ENCODE peak calls at places on chromosomes 3 and 15, in nine cellular contexts. One of them, this sample, is unnamed.

GRCh38 chr15:58134886-58135285 is 3.3 kb upstream of the AQP9 start:
- DNase-seq in CD4-positive, alpha-beta memory T cell: no peak
- DNase-seq in epithelial cell of prostate: no peak
- DNase-seq in tibial nerve: no peak
- DNase-seq in colonic mucosa: no peak
- DNase-seq in dorsolateral prefrontal cortex: no peak
- DNase-seq in uterus: no peak
- DNase-seq in neuronal stem cell: no peak
- DNase-seq in SJSA1: no peak
- DNase-seq in this sample: no peak

GRCh38 chr15:44585633-44586032 is 48.7 kb downstream of the EIF3J start:
- DNase-seq in CD4-positive, alpha-beta memory T cell: no peak
- DNase-seq in epithelial cell of prostate: no peak
- DNase-seq in tibial nerve: no peak
- DNase-seq in colonic mucosa: no peak
- DNase-seq in dorsolateral prefrontal cortex: no peak
- DNase-seq in uterus: no peak
- DNase-seq in neuronal stem cell: no peak
- DNase-seq in SJSA1: no peak
- DNase-seq in this sample: no peak

GRCh38 chr3:11495948-11496557 is 147.7 kb downstream of the VGLL4 start:
- DNase-seq in CD4-positive, alpha-beta memory T cell: no peak
- DNase-seq in epithelial cell of prostate: no peak
- DNase-seq in tibial nerve: no peak
- DNase-seq in colonic mucosa: no peak
- DNase-seq in dorsolateral prefrontal cortex: no peak
- DNase-seq in uterus: no peak
- DNase-seq in neuronal stem cell: peak; percentile 67
- DNase-seq in SJSA1: no peak
- DNase-seq in this sample: no peak

GRCh38 chr15:74127255-74127953 is 3.0 kb upstream of the ISLR2 start:
- DNase-seq in CD4-positive, alpha-beta memory T cell: peak; percentile 71
- DNase-seq in epithelial cell of prostate: no peak
- DNase-seq in tibial nerve: peak; percentile 88
- DNase-seq in colonic mucosa: peak; percentile 90
- DNase-seq in dorsolateral prefrontal cortex: peak; percentile 79
- DNase-seq in uterus: peak; percentile 91
- DNase-seq in neuronal stem cell: peak; percentile 91
- DNase-seq in SJSA1: peak; percentile 83
- DNase-seq in this sample: peak; percentile 61

GRCh38 chr3:151925876-151926275 is 52.4 kb downstream of the SUCNR1 start:
- DNase-seq in CD4-positive, alpha-beta memory T cell: no peak
- DNase-seq in epithelial cell of prostate: peak; percentile 46
- DNase-seq in tibial nerve: no peak
- DNase-seq in colonic mucosa: no peak
- DNase-seq in dorsolateral prefrontal cortex: no peak
- DNase-seq in uterus: no peak
- DNase-seq in neuronal stem cell: no peak
- DNase-seq in SJSA1: peak; percentile 65
- DNase-seq in this sample: no peak

GRCh38 chr3:81214626-81215025 is 546.8 kb downstream of the GBE1 start:
- DNase-seq in CD4-positive, alpha-beta memory T cell: no peak
- DNase-seq in epithelial cell of prostate: no peak
- DNase-seq in tibial nerve: no peak
- DNase-seq in colonic mucosa: no peak
- DNase-seq in dorsolateral prefrontal cortex: no peak
- DNase-seq in uterus: no peak
- DNase-seq in neuronal stem cell: no peak
- DNase-seq in SJSA1: no peak
- DNase-seq in this sample: no peak

GRCh38 chr15:42796955-42797779 is 60.2 kb upstream of the CDAN1 start:
- DNase-seq in CD4-positive, alpha-beta memory T cell: no peak
- DNase-seq in epithelial cell of prostate: no peak
- DNase-seq in tibial nerve: no peak
- DNase-seq in colonic mucosa: no peak
- DNase-seq in dorsolateral prefrontal cortex: no peak
- DNase-seq in uterus: no peak
- DNase-seq in neuronal stem cell: no peak
- DNase-seq in SJSA1: no peak
- DNase-seq in this sample: no peak

GRCh38 chr3:152595975-152596832 is 238.7 kb upstream of the P2RY1 start:
- DNase-seq in CD4-positive, alpha-beta memory T cell: peak; percentile 0
- DNase-seq in epithelial cell of prostate: no peak
- DNase-seq in tibial nerve: peak; percentile 69
- DNase-seq in colonic mucosa: peak; percentile 78
- DNase-seq in dorsolateral prefrontal cortex: no peak
- DNase-seq in uterus: peak; percentile 44
- DNase-seq in neuronal stem cell: no peak
- DNase-seq in SJSA1: no peak
- DNase-seq in this sample: peak; percentile 4

GRCh38 chr3:39990532-39990931 is 181.1 kb downstream of the MYRIP start:
- DNase-seq in CD4-positive, alpha-beta memory T cell: no peak
- DNase-seq in epithelial cell of prostate: no peak
- DNase-seq in tibial nerve: peak; percentile 26
- DNase-seq in colonic mucosa: peak; percentile 61
- DNase-seq in dorsolateral prefrontal cortex: no peak
- DNase-seq in uterus: no peak
- DNase-seq in neuronal stem cell: peak; percentile 17
- DNase-seq in SJSA1: peak; percentile 17
- DNase-seq in this sample: no peak

GRCh38 chr3:38601971-38602550 is 47.4 kb downstream of the SCN5A start:
- DNase-seq in CD4-positive, alpha-beta memory T cell: no peak
- DNase-seq in epithelial cell of prostate: no peak
- DNase-seq in tibial nerve: no peak
- DNase-seq in colonic mucosa: no peak
- DNase-seq in dorsolateral prefrontal cortex: peak; percentile 15
- DNase-seq in uterus: no peak
- DNase-seq in neuronal stem cell: no peak
- DNase-seq in SJSA1: no peak
- DNase-seq in this sample: no peak

GRCh38 chr15:60479711-60480110 is 769 bp upstream of the ICE2 start:
- DNase-seq in CD4-positive, alpha-beta memory T cell: no peak
- DNase-seq in epithelial cell of prostate: no peak
- DNase-seq in tibial nerve: no peak
- DNase-seq in colonic mucosa: peak; percentile 25
- DNase-seq in dorsolateral prefrontal cortex: no peak
- DNase-seq in uterus: no peak
- DNase-seq in neuronal stem cell: no peak
- DNase-seq in SJSA1: no peak
- DNase-seq in this sample: peak; percentile 62
- H3K27ac ChIP-seq in CD4-positive, alpha-beta memory T cell: peak overlapping the region; percentile 88
- H3K27ac ChIP-seq in epithelial cell of prostate: peak overlapping the region; percentile 78
- H3K27ac ChIP-seq in tibial nerve: peak overlapping the region; percentile 97
- H3K27ac ChIP-seq in colonic mucosa: peak overlapping the region; percentile 94
- H3K27ac ChIP-seq in dorsolateral prefrontal cortex: peak overlapping the region; percentile 95
- H3K27ac ChIP-seq in uterus: peak overlapping the region; percentile 82
- H3K27ac ChIP-seq in neuronal stem cell: no peak overlapping the region
- H3K27ac ChIP-seq in SJSA1: no peak overlapping the region
- H3K27ac ChIP-seq in this sample: peak overlapping the region; percentile 92

DNA sequence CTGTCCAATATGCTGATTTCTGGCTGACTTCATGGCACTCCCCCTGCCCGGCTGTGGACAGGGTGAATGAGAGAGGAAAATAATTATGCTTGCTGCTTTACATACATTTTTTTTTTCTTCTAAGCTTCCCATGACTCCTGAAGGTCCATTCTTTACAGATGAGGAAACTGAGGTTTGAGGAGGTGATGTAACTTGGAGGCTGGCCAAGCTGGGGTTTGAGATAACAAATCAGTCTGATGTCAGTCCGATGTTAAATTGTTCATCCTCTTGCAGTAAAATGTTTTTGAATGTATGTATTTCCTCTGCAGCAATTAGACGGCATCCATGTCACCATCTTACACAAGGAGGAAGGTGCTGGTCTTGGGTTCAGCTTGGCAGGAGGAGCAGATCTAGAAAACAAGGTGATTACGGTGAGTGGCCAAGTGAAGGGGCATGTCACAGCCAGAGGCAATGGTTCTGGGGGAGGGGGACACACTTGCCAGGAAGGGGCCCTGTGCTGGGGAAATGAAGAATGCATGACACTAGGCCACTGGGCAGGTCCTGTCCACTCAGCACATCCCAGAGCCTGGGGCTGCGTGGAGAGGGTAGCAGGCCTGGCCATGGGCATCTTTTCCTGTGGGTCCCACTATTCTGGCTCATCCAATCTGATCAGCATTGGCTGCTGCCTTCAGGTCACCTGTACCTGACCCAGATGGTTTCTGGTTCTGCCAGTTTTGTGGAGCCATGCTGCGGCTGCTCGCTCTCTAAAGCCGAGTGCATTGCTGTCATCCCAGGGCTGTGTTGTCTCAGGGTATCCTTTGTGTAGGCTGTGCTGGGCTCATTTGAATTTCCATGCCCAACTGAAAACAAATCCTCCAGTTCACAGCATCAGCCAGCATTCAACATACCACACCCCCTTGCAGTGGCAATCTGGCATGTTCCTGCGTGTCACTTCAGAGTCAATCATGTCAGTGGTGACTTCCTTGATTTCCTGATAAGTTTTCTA is 20.4 kb downstream of the STARD5 start:
- DNase-seq in CD4-positive, alpha-beta memory T cell: peak; percentile 51
- DNase-seq in epithelial cell of prostate: no peak
- DNase-seq in tibial nerve: no peak
- DNase-seq in colonic mucosa: no peak
- DNase-seq in dorsolateral prefrontal cortex: no peak
- DNase-seq in uterus: no peak
- DNase-seq in neuronal stem cell: no peak
- DNase-seq in SJSA1: no peak
- DNase-seq in this sample: peak; percentile 66
- H3K27ac ChIP-seq in CD4-positive, alpha-beta memory T cell: peak overlapping the region; percentile 49
- H3K27ac ChIP-seq in epithelial cell of prostate: peak overlapping the region; percentile 71
- H3K27ac ChIP-seq in tibial nerve: peak overlapping the region; percentile 79
- H3K27ac ChIP-seq in colonic mucosa: peak overlapping the region; percentile 50
- H3K27ac ChIP-seq in dorsolateral prefrontal cortex: peak overlapping the region; percentile 18
- H3K27ac ChIP-seq in uterus: no peak overlapping the region
- H3K27ac ChIP-seq in neuronal stem cell: no peak overlapping the region
- H3K27ac ChIP-seq in SJSA1: no peak overlapping the region
- H3K27ac ChIP-seq in this sample: peak overlapping the region; percentile 94

GRCh38 chr15:25832158-25832557 is 31.0 kb downstream of the ATP10A start:
- DNase-seq in CD4-positive, alpha-beta memory T cell: no peak
- DNase-seq in epithelial cell of prostate: no peak
- DNase-seq in tibial nerve: no peak
- DNase-seq in colonic mucosa: no peak
- DNase-seq in dorsolateral prefrontal cortex: no peak
- DNase-seq in uterus: no peak
- DNase-seq in neuronal stem cell: no peak
- DNase-seq in SJSA1: peak; percentile 27
- DNase-seq in this sample: no peak
- H3K27ac ChIP-seq in CD4-positive, alpha-beta memory T cell: no peak overlapping the region
- H3K27ac ChIP-seq in epithelial cell of prostate: no peak overlapping the region
- H3K27ac ChIP-seq in tibial nerve: peak overlapping the region; percentile 80
- H3K27ac ChIP-seq in colonic mucosa: peak overlapping the region; percentile 28
- H3K27ac ChIP-seq in dorsolateral prefrontal cortex: no peak overlapping the region
- H3K27ac ChIP-seq in uterus: peak overlapping the region; percentile 73
- H3K27ac ChIP-seq in neuronal stem cell: no peak overlapping the region
- H3K27ac ChIP-seq in SJSA1: peak overlapping the region; percentile 94
- H3K27ac ChIP-seq in this sample: no peak overlapping the region

GRCh38 chr3:185150561-185150960 is 2.3 kb downstream of the C3orf70 start:
- DNase-seq in CD4-positive, alpha-beta memory T cell: no peak
- DNase-seq in epithelial cell of prostate: no peak
- DNase-seq in tibial nerve: no peak
- DNase-seq in colonic mucosa: no peak
- DNase-seq in dorsolateral prefrontal cortex: no peak
- DNase-seq in uterus: no peak
- DNase-seq in neuronal stem cell: no peak
- DNase-seq in SJSA1: no peak
- DNase-seq in this sample: no peak
- H3K27ac ChIP-seq in CD4-positive, alpha-beta memory T cell: no peak overlapping the region
- H3K27ac ChIP-seq in epithelial cell of prostate: no peak overlapping the region
- H3K27ac ChIP-seq in tibial nerve: no peak overlapping the region
- H3K27ac ChIP-seq in colonic mucosa: no peak overlapping the region
- H3K27ac ChIP-seq in dorsolateral prefrontal cortex: no peak overlapping the region
- H3K27ac ChIP-seq in uterus: no peak overlapping the region
- H3K27ac ChIP-seq in neuronal stem cell: no peak overlapping the region
- H3K27ac ChIP-seq in SJSA1: no peak overlapping the region
- H3K27ac ChIP-seq in this sample: no peak overlapping the region

This sample was measured in CD4-positive, CD25-positive, alpha-beta regulatory T cell.